ENCODE peak calls at places on chromosomes 11 and 22, in four cellular contexts. T is DND-41; I is stimulated activated CD4-positive, alpha-beta T cell treated with anti-CD3 and anti-CD28 coated beads, Interleukin-1b, Interleukin-23, amount 100 ng/mL, for 24 hours; N is effector memory CD8-positive, alpha-beta T cell. Q is an unnamed sample.
A peak's percentile ranks its signal among the peaks of the same experiment; 100 is the strongest.

GRCh38 chr11:76752321-76753175 is 30.6 kb upstream of the TSKU start:
- DNase-seq in T (no peak), I (no peak), N (no peak), Q (no peak)

GRCh38 chr22:44782286-44782830 is 30.0 kb downstream of the ARHGAP8 start:
- DNase-seq in T (no peak), I (no peak), N (no peak), Q (no peak)

GRCh38 chr11:12244156-12244555 is 133.2 kb upstream of the PARVA start:
- DNase-seq in T (no peak), I (no peak), N (no peak), Q (no peak)

GRCh38 chr11:63592975-63593395 is 21.2 kb downstream of the PLAAT3 start:
- DNase-seq in T (peak; percentile 20), I (no peak), N (no peak), Q (no peak)

GRCh38 chr11:72924568-72925190 is 110.5 kb downstream of the ATG16L2 start:
- DNase-seq in T (no peak), I (no peak), N (no peak), Q (no peak)

GRCh38 chr11:124867700-124868099 is 2.5 kb downstream of the ROBO3 start:
- DNase-seq in T (no peak), I (no peak), N (no peak), Q (no peak)

GRCh38 chr22:38477515-38477914 is 9.6 kb downstream of the KDELR3 start:
- DNase-seq in T (no peak), I (no peak), N (no peak), Q (no peak)

GRCh38 chr11:100932474-100933100 is 197.0 kb downstream of the PGR start:
- DNase-seq in T (no peak), I (no peak), N (no peak), Q (no peak)

GRCh38 chr11:59680287-59681154 is 11.7 kb upstream of the PATL1 start:
- DNase-seq in T (peak; percentile 69), I (peak; percentile 16), N (peak; percentile 38), Q (peak; percentile 64)

GRCh38 chr22:39546889-39547586 is 14.5 kb upstream of the RPS19BP1 start:
- DNase-seq in T (no peak), I (no peak), N (no peak), Q (no peak)

GRCh38 chr11:106724293-106724892 is 293.9 kb downstream of the GUCY1A2 start:
- DNase-seq in T (no peak), I (no peak), N (no peak), Q (no peak)

GRCh38 chr11:77151804-77152513 is 23.9 kb downstream of the MYO7A start:
- DNase-seq in T (peak; percentile 90), I (peak; percentile 51), N (peak; percentile 42), Q (no peak)

GRCh38 chr11:113689711-113690618 is 16.1 kb downstream of the TMPRSS5 start:
- DNase-seq in T (no peak), I (no peak), N (no peak), Q (no peak)

GRCh38 chr11:84140386-84141169 is 854.4 kb upstream of the CCDC90B start:
- DNase-seq in T (no peak), I (no peak), N (no peak), Q (no peak)

GRCh38 chr22:40285508-40285907 is 60.8 kb upstream of the ADSL start:
- DNase-seq in T (no peak), I (no peak), N (no peak), Q (no peak)

GRCh38 chr11:28268925-28269324 is 160.7 kb downstream of the METTL15 start:
- DNase-seq in T (no peak), I (no peak), N (no peak), Q (no peak)

GRCh38 chr11:129766858-129767604 is 48.6 kb upstream of the TMEM45B start:
- DNase-seq in T (peak; percentile 29), I (no peak), N (no peak), Q (peak; percentile 50)

GRCh38 chr22:37316875-37317371 is 34.6 kb downstream of the CYTH4 start:
- DNase-seq in T (peak; percentile 65), I (peak; percentile 62), N (peak; percentile 55), Q (peak; percentile 54)